ENCODE peak calls at places on chromosomes 7 and 10, in eight cellular contexts. M is pancreas, D is GM12878, I is endothelial cell, K is sigmoid colon, X is neural progenitor cell, V is HFFc6, N is PC-9. O is an unnamed sample.

GRCh38 chr7:128221929-128222403 is 19.1 kb upstream of the LEP start:
- DNase-seq in M (no peak), D (no peak), I (no peak), K (no peak), X (no peak), V (peak), N (peak), O (no peak)

GRCh38 chr7:143351060-143351459 is 11.5 kb downstream of the FAM131B start:
- DNase-seq in M (no peak), D (no peak), I (no peak), K (no peak), X (no peak), V (no peak), N (no peak), O (no peak)

GRCh38 chr10:84600947-84601346 is 272.6 kb downstream of the CCSER2 start:
- DNase-seq in M (no peak), D (no peak), I (no peak), K (no peak), X (no peak), V (no peak), N (no peak), O (no peak)

GRCh38 chr10:75115137-75115536 is 3.7 kb downstream of the SAMD8 start:
- DNase-seq in M (no peak), D (no peak), I (no peak), K (no peak), X (no peak), V (no peak), N (no peak), O (no peak)

GRCh38 chr7:20539201-20539600 is 76.3 kb upstream of the ABCB5 start:
- DNase-seq in M (no peak), D (no peak), I (no peak), K (no peak), X (peak), V (no peak), N (no peak), O (peak)

GRCh38 chr7:1432411-1433082 is 26.7 kb downstream of the MICALL2 start:
- DNase-seq in M (peak), D (no peak), I (peak), K (peak), X (peak), V (peak), N (no peak), O (no peak)

GRCh38 chr10:4196948-4197390 is 412.0 kb upstream of the KLF6 start:
- DNase-seq in M (no peak), D (no peak), I (no peak), K (no peak), X (no peak), V (no peak), N (no peak), O (no peak)

GRCh38 chr7:40717242-40717641 is 582.4 kb downstream of the SUGCT start:
- DNase-seq in M (peak), D (no peak), I (peak), K (no peak), X (peak), V (no peak), N (peak), O (peak)

GRCh38 chr7:100692578-100692961 is 1.5 kb downstream of the GIGYF1 start:
- DNase-seq in M (no peak), D (no peak), I (no peak), K (no peak), X (no peak), V (no peak), N (no peak), O (no peak)

GRCh38 chr10:32049113-32049512 is 7.1 kb downstream of the KIF5B start:
- DNase-seq in M (no peak), D (no peak), I (no peak), K (no peak), X (no peak), V (peak), N (no peak), O (no peak)

GRCh38 chr7:20558963-20559716 is 56.3 kb upstream of the ABCB5 start:
- DNase-seq in M (no peak), D (no peak), I (no peak), K (no peak), X (no peak), V (no peak), N (no peak), O (no peak)

GRCh38 chr7:2641406-2642393 is 9.9 kb downstream of the TTYH3 start:
- DNase-seq in M (peak), D (peak), I (peak), K (peak), X (peak), V (peak), N (no peak), O (no peak)

GRCh38 chr10:84523509-84523908 is 195.1 kb downstream of the CCSER2 start:
- DNase-seq in M (no peak), D (no peak), I (no peak), K (no peak), X (peak), V (no peak), N (no peak), O (no peak)

GRCh38 chr7:30447466-30447865 is 31.1 kb downstream of the NOD1 start:
- DNase-seq in M (no peak), D (no peak), I (no peak), K (peak), X (no peak), V (no peak), N (no peak), O (no peak)

GRCh38 chr7:1678070-1678543 is 8.0 kb downstream of the ELFN1 start:
- DNase-seq in M (no peak), D (no peak), I (no peak), K (peak), X (no peak), V (no peak), N (no peak), O (no peak)

GRCh38 chr10:90462761-90463160 is 395.1 kb downstream of the HTR7 start:
- DNase-seq in M (no peak), D (no peak), I (no peak), K (no peak), X (no peak), V (no peak), N (no peak), O (no peak)

GRCh38 chr7:64307254-64308018 is 6.3 kb upstream of the ZNF736 start:
- DNase-seq in M (peak), D (peak), I (peak), K (peak), X (no peak), V (peak), N (peak), O (peak)

GRCh38 chr10:110323503-110323902 is 18.8 kb upstream of the SMNDC1 start:
- DNase-seq in M (no peak), D (no peak), I (no peak), K (no peak), X (no peak), V (peak), N (peak), O (no peak)

GRCh38 chr10:78350286-78350685 is 316.6 kb downstream of the RPS24 start:
- DNase-seq in M (no peak), D (no peak), I (no peak), K (peak), X (no peak), V (no peak), N (no peak), O (no peak)

GRCh38 chr10:23693895-23694294 is 255.0 kb downstream of the OTUD1 start:
- DNase-seq in M (no peak), D (no peak), I (peak), K (no peak), X (peak), V (no peak), N (no peak), O (no peak)

GRCh38 chr10:130230611-130231010 is 94.4 kb downstream of the GLRX3 start:
- DNase-seq in M (no peak), D (no peak), I (no peak), K (peak), X (no peak), V (no peak), N (no peak), O (no peak)

GRCh38 chr7:66145404-66145843 is 30.8 kb downstream of the CRCP start:
- DNase-seq in M (no peak), D (no peak), I (no peak), K (peak), X (no peak), V (no peak), N (no peak), O (no peak)

GRCh38 chr7:1156782-1157535 is 3.0 kb downstream of the ZFAND2A start:
- DNase-seq in M (peak), D (no peak), I (no peak), K (no peak), X (no peak), V (peak), N (peak), O (no peak)

GRCh38 chr10:84270708-84271107 is 25.9 kb downstream of the RGR start:
- DNase-seq in M (no peak), D (no peak), I (no peak), K (no peak), X (no peak), V (no peak), N (no peak), O (no peak)

GRCh38 chr7:120609136-120609753 is 248.7 kb downstream of the TSPAN12 start:
- DNase-seq in M (no peak), D (no peak), I (no peak), K (no peak), X (no peak), V (no peak), N (no peak), O (no peak)

GRCh38 chr7:127983804-127984332 is 47.4 kb downstream of the LRRC4 start:
- DNase-seq in M (no peak), D (no peak), I (no peak), K (no peak), X (no peak), V (peak), N (peak), O (no peak)

GRCh38 chr10:35421553-35422178 is 85.4 kb downstream of the CCNY start:
- DNase-seq in M (no peak), D (no peak), I (no peak), K (peak), X (no peak), V (peak), N (peak), O (no peak)

GRCh38 chr10:33869089-33869488 is 534.6 kb upstream of the NRP1 start:
- DNase-seq in M (no peak), D (no peak), I (no peak), K (no peak), X (no peak), V (no peak), N (no peak), O (no peak)

GRCh38 chr7:88546808-88547207 is 212.7 kb upstream of the ZNF804B start:
- DNase-seq in M (peak), D (peak), I (peak), K (no peak), X (peak), V (no peak), N (no peak), O (peak)

GRCh38 chr10:102511562-102512274 is 7.9 kb downstream of the SUFU start:
- DNase-seq in M (no peak), D (peak), I (no peak), K (no peak), X (no peak), V (no peak), N (no peak), O (peak)

GRCh38 chr7:107327986-107328569 is 141.8 kb upstream of the GPR22 start:
- DNase-seq in M (no peak), D (no peak), I (no peak), K (no peak), X (no peak), V (peak), N (peak), O (no peak)

GRCh38 chr10:105797234-105797890 is 1156.3 kb downstream of the SORCS3 start:
- DNase-seq in M (peak), D (peak), I (no peak), K (no peak), X (peak), V (no peak), N (no peak), O (no peak)

DNA sequence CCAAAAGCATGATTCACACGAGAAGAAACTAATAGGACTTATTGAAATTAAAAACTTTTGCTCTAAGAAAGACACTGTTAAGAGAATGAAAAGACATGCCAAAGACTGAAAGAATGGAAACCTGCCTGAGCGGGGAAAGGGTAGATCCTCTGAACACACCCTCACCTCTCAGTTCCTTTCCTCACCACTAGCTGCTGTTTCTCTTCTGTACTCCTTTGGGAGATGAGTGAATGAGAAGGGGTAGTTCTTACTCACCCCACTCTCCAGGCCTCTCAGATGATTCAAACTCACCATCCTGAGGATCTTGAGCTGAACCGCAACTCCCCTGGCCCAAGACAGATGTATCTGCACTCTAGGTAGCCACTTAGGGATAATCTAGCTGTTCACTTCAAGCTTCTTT is 41.9 kb downstream of the IQUB start:
- DNase-seq in M (no peak), D (no peak), I (no peak), K (no peak), X (no peak), V (no peak), N (no peak), O (no peak)
- TF ChIP-seq CTCF in M (no peak), D (no peak), I (no peak), K (no peak), X (peak), V (no peak), N (no peak), O (peak)

GRCh38 chr7:83581667-83582435 is 67.1 kb downstream of the SEMA3E start:
- DNase-seq in M (no peak), D (no peak), I (no peak), K (no peak), X (no peak), V (no peak), N (no peak), O (no peak)
- TF ChIP-seq CTCF in M (no peak), D (no peak), I (no peak), K (no peak), X (no peak), V (no peak), N (no peak), O (no peak)

GRCh38 chr10:117685431-117685830 is 142.9 kb downstream of the EMX2 start:
- DNase-seq in M (no peak), D (no peak), I (no peak), K (no peak), X (no peak), V (no peak), N (no peak), O (no peak)

GRCh38 chr10:117688358-117688757 is 145.8 kb downstream of the EMX2 start:
- DNase-seq in M (no peak), D (no peak), I (no peak), K (no peak), X (no peak), V (no peak), N (no peak), O (no peak)

GRCh38 chr10:117686606-117687005 is 144.1 kb downstream of the EMX2 start:
- DNase-seq in M (no peak), D (no peak), I (no peak), K (no peak), X (no peak), V (no peak), N (no peak), O (no peak)

GRCh38 chr10:117684211-117684610 is 141.7 kb downstream of the EMX2 start:
- DNase-seq in M (no peak), D (no peak), I (no peak), K (no peak), X (no peak), V (no peak), N (no peak), O (no peak)

DNA sequence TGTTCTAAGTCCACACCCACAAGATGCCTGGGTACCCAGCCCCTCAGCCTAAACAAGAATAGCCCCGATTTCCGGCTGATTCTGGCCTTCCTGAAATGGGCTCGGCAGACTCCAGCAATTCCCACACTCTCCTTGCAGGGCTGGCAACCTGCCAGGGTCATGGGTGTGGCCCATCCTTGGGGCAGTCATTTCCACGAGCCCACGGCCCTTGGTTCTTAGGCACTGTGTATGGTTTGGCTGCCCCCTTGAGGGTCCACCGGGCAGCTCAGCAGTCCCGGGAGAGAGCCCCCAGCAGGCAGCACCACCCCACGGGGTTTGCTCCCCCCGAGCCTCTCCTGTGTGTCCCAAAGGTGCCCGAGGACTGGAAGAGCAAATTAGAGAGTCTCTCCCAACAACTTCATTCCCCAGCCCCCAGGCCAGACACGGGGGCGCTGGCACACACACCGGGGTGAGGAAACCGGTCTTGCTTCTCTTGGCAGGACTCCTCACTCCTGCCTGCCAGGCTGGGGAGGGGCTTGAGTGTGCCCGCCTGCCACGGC is 142.2 kb downstream of the EMX2 start:
- DNase-seq in M (peak), D (no peak), I (no peak), K (no peak), X (peak), V (no peak), N (peak), O (no peak)
- TF ChIP-seq CTCF in M (no peak), D (peak), I (no peak), K (no peak), X (peak), V (no peak), N (peak), O (peak)

GRCh38 chr7:45576249-45576929 is 2.2 kb downstream of the ADCY1 start:
- DNase-seq in M (no peak), D (no peak), I (no peak), K (peak), X (no peak), V (no peak), N (no peak), O (no peak)
- TF ChIP-seq CTCF in M (no peak), D (no peak), I (no peak), K (no peak), X (no peak), V (no peak), N (no peak), O (no peak)

GRCh38 chr10:25639646-25640045 is 294.4 kb upstream of the MYO3A start:
- DNase-seq in M (no peak), D (no peak), I (no peak), K (no peak), X (no peak), V (no peak), N (no peak), O (no peak)
- TF ChIP-seq CTCF in M (no peak), D (no peak), I (no peak), K (no peak), X (no peak), V (no peak), N (no peak), O (no peak)

GRCh38 chr7:33529070-33529469 is 376.3 kb upstream of the BMPER start:
- DNase-seq in M (no peak), D (no peak), I (no peak), K (no peak), X (no peak), V (no peak), N (no peak), O (no peak)

GRCh38 chr7:33536398-33536797 is 368.9 kb upstream of the BMPER start:
- DNase-seq in M (no peak), D (no peak), I (no peak), K (no peak), X (no peak), V (no peak), N (no peak), O (no peak)

GRCh38 chr7:33534830-33535229 is 370.5 kb upstream of the BMPER start:
- DNase-seq in M (no peak), D (no peak), I (peak), K (no peak), X (no peak), V (no peak), N (no peak), O (no peak)

GRCh38 chr7:33530664-33531063 is 374.7 kb upstream of the BMPER start:
- DNase-seq in M (no peak), D (no peak), I (no peak), K (no peak), X (no peak), V (no peak), N (no peak), O (no peak)
- TF ChIP-seq CTCF in M (no peak), D (no peak), I (no peak), K (no peak), X (no peak), V (no peak), N (no peak), O (no peak)

GRCh38 chr10:49347827-49348226 is 48.1 kb downstream of the DRGX start:
- DNase-seq in M (no peak), D (no peak), I (no peak), K (no peak), X (no peak), V (no peak), N (no peak), O (no peak)

GRCh38 chr10:49349390-49349789 is 46.5 kb downstream of the DRGX start:
- DNase-seq in M (no peak), D (no peak), I (no peak), K (no peak), X (no peak), V (no peak), N (no peak), O (no peak)

GRCh38 chr10:49350138-49350537 is 45.8 kb downstream of the DRGX start:
- DNase-seq in M (no peak), D (no peak), I (no peak), K (no peak), X (no peak), V (no peak), N (no peak), O (no peak)

GRCh38 chr10:49347342-49347741 is 48.4 kb downstream of the C10orf71 start:
- DNase-seq in M (no peak), D (no peak), I (no peak), K (no peak), X (no peak), V (no peak), N (no peak), O (no peak)

GRCh38 chr10:49348593-49348992 is 47.3 kb downstream of the DRGX start:
- DNase-seq in M (no peak), D (no peak), I (no peak), K (no peak), X (no peak), V (no peak), N (no peak), O (no peak)
- TF ChIP-seq CTCF in M (no peak), D (no peak), I (no peak), K (no peak), X (no peak), V (no peak), N (no peak), O (no peak)

DNA sequence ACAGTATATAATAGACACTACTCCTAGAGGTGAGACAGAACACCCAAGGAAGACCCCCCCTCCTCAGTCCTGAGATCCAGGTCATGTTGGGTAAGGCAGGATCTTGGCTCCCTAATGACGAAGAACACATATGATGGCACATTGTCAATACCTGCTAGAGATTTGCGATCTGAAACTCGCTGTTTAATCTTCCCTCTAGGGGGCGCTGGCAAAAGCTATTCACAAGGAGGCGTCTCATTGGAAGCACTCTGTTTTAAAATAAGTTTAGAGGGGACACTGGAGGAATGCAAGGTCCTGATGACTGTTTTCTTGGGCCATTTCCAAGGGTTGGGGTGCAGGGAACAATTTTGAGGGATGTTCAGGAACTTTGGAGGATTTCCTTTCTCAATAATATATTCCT is 1013.7 kb upstream of the MBL2 start:
- DNase-seq in M (no peak), D (no peak), I (peak), K (no peak), X (peak), V (no peak), N (no peak), O (no peak)
- TF ChIP-seq CTCF in M (no peak), D (peak), I (peak), K (no peak), X (peak), V (peak), N (peak), O (peak)

O was measured in GM12864.